ENCODE peak calls at places on chromosome X, in nine cellular contexts. T is body of pancreas, I is tibial nerve, N is ovary, H is foreskin keratinocyte, Z is AG04450, V is A549, A is SK-N-SH, C is endothelial cell of umbilical vein. D is an unnamed sample.

GRCh38 chrX:40008841-40009461 is 88.8 kb downstream of the BCOR start:
- DNase-seq in I (no peak), A (peak), Z (no peak), T (peak), H (no peak), N (peak), V (no peak), C (no peak), D (no peak)

GRCh38 chrX:40285876-40286275 is 188.1 kb upstream of the BCOR start:
- DNase-seq in V (no peak), A (no peak), I (no peak), C (no peak), T (no peak), N (no peak), H (no peak), Z (no peak), D (no peak)

GRCh38 chrX:22339459-22339858 is 66.7 kb downstream of the CBLL2 start:
- DNase-seq in I (no peak), Z (no peak), V (no peak), N (no peak), H (no peak), A (no peak), C (no peak), T (no peak), D (no peak)

GRCh38 chrX:108494416-108495095 is 54.9 kb downstream of the COL4A5 start:
- DNase-seq in V (no peak), N (no peak), Z (no peak), A (no peak), C (no peak), I (no peak), T (no peak), H (no peak), D (no peak)

GRCh38 chrX:154734101-154734781 is 16.6 kb downstream of the GAB3 start:
- DNase-seq in V (peak), T (no peak), Z (no peak), C (peak), H (no peak), N (peak), A (no peak), I (no peak), D (peak)

GRCh38 chrX:108584617-108585211 is 145.1 kb downstream of the COL4A5 start:
- DNase-seq in N (no peak), Z (no peak), A (peak), V (peak), I (no peak), H (no peak), C (peak), T (peak), D (no peak)

GRCh38 chrX:46559062-46559461 is 13.8 kb upstream of the ZNF674 start:
- DNase-seq in T (no peak), H (no peak), N (no peak), Z (no peak), C (no peak), I (no peak), A (no peak), V (no peak), D (no peak)

GRCh38 chrX:130725519-130725918 is 177.5 kb downstream of the ENOX2 start:
- DNase-seq in A (no peak), N (no peak), H (no peak), T (no peak), C (no peak), Z (no peak), I (no peak), V (no peak), D (no peak)

GRCh38 chrX:82945332-82945731 is 562.8 kb upstream of the POU3F4 start:
- DNase-seq in T (no peak), Z (no peak), N (no peak), H (no peak), A (no peak), I (no peak), V (no peak), C (no peak), D (no peak)

GRCh38 chrX:40105016-40105790 is 7.4 kb upstream of the BCOR start:
- DNase-seq in A (peak), I (no peak), N (peak), Z (no peak), H (no peak), T (peak), C (peak), V (no peak), D (peak)

GRCh38 chrX:107374116-107374515 is 75.3 kb upstream of the FRMPD3 start:
- DNase-seq in Z (no peak), C (no peak), I (no peak), T (no peak), A (no peak), H (no peak), N (no peak), V (no peak), D (no peak)

DNA sequence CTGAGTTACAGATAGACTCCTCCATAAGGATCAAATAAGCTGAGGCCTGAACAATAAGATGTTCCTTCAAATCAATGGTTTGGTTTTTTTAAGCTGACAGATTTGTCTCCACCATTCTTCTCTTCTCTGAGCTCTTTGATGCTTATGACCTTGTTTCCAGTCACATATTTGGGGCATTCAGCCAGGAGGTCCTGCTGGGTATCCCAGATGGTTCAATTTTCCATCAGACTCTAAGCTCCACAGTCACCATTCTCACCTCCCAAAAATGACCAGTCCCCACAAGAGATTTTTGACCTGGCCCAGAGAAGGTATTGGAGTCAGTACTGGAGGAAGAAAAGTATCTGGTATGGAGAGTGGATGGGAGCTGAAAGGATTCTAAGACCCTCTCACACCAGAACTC is 74.6 kb upstream of the FRMPD3 start:
- DNase-seq in T (no peak), Z (no peak), V (no peak), H (no peak), N (no peak), C (no peak), I (no peak), A (no peak), D (no peak)
- TF ChIP-seq CTCF in T (no peak), Z (no peak), V (no peak), H (no peak), N (no peak), C (no peak), I (no peak), A (no peak), D (no peak)

GRCh38 chrX:150874448-150874847 is 24.0 kb downstream of the CD99L2 start:
- DNase-seq in A (no peak), T (no peak), I (no peak), C (no peak), H (no peak), V (no peak), Z (no peak), N (no peak), D (no peak)
- H3K27ac ChIP-seq in A (no peak), T (no peak), I (no peak), C (no peak), H (no peak), V (peak), Z (no peak), N (no peak), D (peak)

GRCh38 chrX:34642849-34643248 is 14.2 kb downstream of the TMEM47 start:
- DNase-seq in H (no peak), Z (no peak), T (no peak), A (no peak), I (no peak), V (no peak), C (no peak), N (no peak), D (no peak)

GRCh38 chrX:34632404-34632803 is 24.7 kb downstream of the TMEM47 start:
- DNase-seq in V (no peak), Z (no peak), T (no peak), A (no peak), C (no peak), N (no peak), H (no peak), I (no peak), D (no peak)

GRCh38 chrX:34638116-34638515 is 19.0 kb downstream of the TMEM47 start:
- DNase-seq in N (no peak), C (peak), T (no peak), Z (peak), H (no peak), I (peak), A (peak), V (peak), D (no peak)
- TF ChIP-seq CTCF in N (peak), C (peak), T (peak), Z (peak), H (peak), I (peak), A (peak), V (peak), D (peak)

DNA sequence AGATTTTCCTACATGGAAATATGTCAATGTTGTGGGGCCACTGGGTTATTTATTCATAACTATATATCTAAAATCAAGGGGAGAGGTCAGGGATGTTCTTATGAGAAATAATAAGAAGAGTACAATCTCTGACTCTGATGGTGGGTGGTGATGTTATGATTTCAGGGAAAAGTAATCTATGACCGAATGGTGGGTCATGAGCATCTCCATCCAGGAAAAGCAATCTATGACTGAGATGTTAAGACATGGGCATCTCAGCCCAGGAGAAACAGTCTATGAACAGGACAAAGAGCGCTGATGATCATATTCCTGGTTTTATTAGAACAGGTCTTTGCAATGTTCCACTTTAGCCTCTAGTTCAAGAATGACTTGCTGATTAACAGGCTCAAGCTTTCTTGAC is 137.1 kb downstream of the ARSF start:
- DNase-seq in N (no peak), C (no peak), H (no peak), I (no peak), A (no peak), T (no peak), V (no peak), Z (no peak), D (no peak)
- H3K27ac ChIP-seq in N (no peak), C (no peak), H (no peak), I (no peak), A (peak), T (no peak), V (no peak), Z (no peak), D (no peak)

DNA sequence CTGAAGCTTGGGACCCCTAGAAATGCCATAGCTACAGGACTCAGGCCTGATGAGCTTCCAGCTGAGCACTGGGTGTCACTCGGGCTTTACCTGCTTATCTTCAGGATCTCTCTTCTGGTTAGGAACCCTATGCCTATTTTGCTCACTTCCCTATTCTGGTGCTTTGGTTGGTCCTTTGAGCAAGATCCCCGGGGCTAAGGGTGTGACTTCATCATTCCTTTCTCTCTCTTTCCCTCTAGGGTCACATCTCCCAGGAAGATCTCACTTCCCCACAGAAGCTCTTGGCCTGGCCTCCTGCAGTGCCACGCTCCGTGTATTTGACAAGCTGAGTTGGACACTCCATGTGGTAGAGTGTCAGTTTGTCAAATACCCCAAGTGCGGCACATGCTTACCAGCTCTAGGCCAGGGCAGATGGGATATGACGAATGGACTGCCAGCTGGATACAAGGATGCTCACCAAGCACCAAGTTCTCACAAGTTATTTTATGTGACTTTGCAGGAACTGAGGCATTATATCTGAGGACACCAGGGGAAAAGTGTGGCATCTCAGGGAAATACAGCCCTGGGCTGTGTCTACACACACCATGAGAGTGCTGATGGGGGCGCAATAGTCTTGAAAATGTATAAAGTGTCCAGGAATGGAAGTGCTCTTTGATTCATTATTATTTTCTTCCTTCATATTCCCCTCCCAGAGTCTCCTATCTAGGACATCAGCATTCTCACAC is 21.1 kb downstream of the VSIG4 start:
- DNase-seq in Z (no peak), A (no peak), N (no peak), C (no peak), I (no peak), H (no peak), T (no peak), V (no peak), D (no peak)
- TF ChIP-seq CTCF in Z (no peak), A (no peak), N (no peak), C (no peak), I (no peak), H (no peak), T (no peak), V (no peak), D (no peak)

D was measured in tibial artery.